ENCODE peak calls at places on chromosomes 12 and 14, in five cellular contexts. L, G, P, O and W are unnamed samples.

GRCh38 chr14:52906141-52906601 is 44.7 kb downstream of the FERMT2 start:
- DNase-seq in L (peak), G (peak), P (no peak), O (peak), W (no peak)

GRCh38 chr12:96120359-96121100 is 73.6 kb upstream of the ELK3 start:
- DNase-seq in L (no peak), G (no peak), P (peak), O (peak), W (peak)

GRCh38 chr12:31740618-31741017 is 11.8 kb upstream of the AMN1 start:
- DNase-seq in L (no peak), G (no peak), P (no peak), O (no peak), W (no peak)

GRCh38 chr14:59336078-59336477 is 129.1 kb downstream of the GPR135 start:
- DNase-seq in L (no peak), G (peak), P (no peak), O (peak), W (no peak)

GRCh38 chr12:40202095-40203059 is 22.4 kb upstream of the LRRK2 start:
- DNase-seq in L (no peak), G (no peak), P (no peak), O (no peak), W (no peak)

GRCh38 chr14:61559641-61560201 is 135.6 kb upstream of the HIF1A start:
- DNase-seq in L (peak), G (no peak), P (no peak), O (no peak), W (no peak)

GRCh38 chr14:37864861-37865718 is 269.7 kb downstream of the TTC6 start:
- DNase-seq in L (peak), G (peak), P (no peak), O (peak), W (no peak)

GRCh38 chr14:93857081-93857480 is 68.8 kb upstream of the PRIMA1 start:
- DNase-seq in L (no peak), G (no peak), P (no peak), O (no peak), W (no peak)

GRCh38 chr14:28571636-28572035 is 195.0 kb upstream of the FOXG1 start:
- DNase-seq in L (no peak), G (peak), P (no peak), O (peak), W (no peak)

GRCh38 chr12:111570090-111570961 is 28.8 kb downstream of the ATXN2 start:
- DNase-seq in L (peak), G (peak), P (no peak), O (peak), W (no peak)

GRCh38 chr14:75150150-75150549 is 23.3 kb upstream of the NEK9 start:
- DNase-seq in L (peak), G (peak), P (no peak), O (no peak), W (no peak)

GRCh38 chr14:71266994-71267636 is 359.9 kb downstream of the PCNX1 start:
- DNase-seq in L (no peak), G (peak), P (peak), O (peak), W (peak)

GRCh38 chr14:103116645-103117044 is 6.6 kb upstream of the TNFAIP2 start:
- DNase-seq in L (no peak), G (no peak), P (no peak), O (no peak), W (no peak)

GRCh38 chr12:32448581-32448980 is 49.2 kb downstream of the FGD4 start:
- DNase-seq in L (no peak), G (peak), P (no peak), O (peak), W (peak)

GRCh38 chr14:25400607-25401206 is 350.8 kb upstream of the STXBP6 start:
- DNase-seq in L (peak), G (peak), P (peak), O (peak), W (no peak)

GRCh38 chr12:74111688-74112360 is 425.8 kb upstream of the ATXN7L3B start:
- DNase-seq in L (peak), G (peak), P (no peak), O (peak), W (no peak)

GRCh38 chr12:110744697-110745264 is 2.1 kb upstream of the PPP1CC start:
- DNase-seq in L (peak), G (no peak), P (no peak), O (no peak), W (no peak)

GRCh38 chr14:23028800-23029199 is 5.9 kb downstream of the PSMB5 start:
- DNase-seq in L (no peak), G (no peak), P (no peak), O (peak), W (no peak)

GRCh38 chr12:47236109-47236714 is 156.5 kb upstream of the AMIGO2 start:
- DNase-seq in L (peak), G (peak), P (no peak), O (peak), W (no peak)

GRCh38 chr12:12585115-12585862 is 22.6 kb upstream of the DUSP16 start:
- DNase-seq in L (no peak), G (peak), P (no peak), O (peak), W (no peak)

GRCh38 chr12:12587878-12588277 is 23.8 kb upstream of the CREBL2 start:
- DNase-seq in L (no peak), G (no peak), P (no peak), O (no peak), W (no peak)

GRCh38 chr12:12590961-12591360 is 20.7 kb upstream of the CREBL2 start:
- DNase-seq in L (no peak), G (no peak), P (no peak), O (no peak), W (no peak)

GRCh38 chr12:12583510-12583909 is 20.8 kb upstream of the DUSP16 start:
- DNase-seq in L (no peak), G (no peak), P (no peak), O (no peak), W (no peak)

GRCh38 chr12:12586879-12587675 is 24.4 kb upstream of the DUSP16 start:
- DNase-seq in L (no peak), G (no peak), P (no peak), O (no peak), W (no peak)
- TF ChIP-seq CTCF in L (no peak), G (no peak), P (no peak), O (no peak), W (no peak)

DNA sequence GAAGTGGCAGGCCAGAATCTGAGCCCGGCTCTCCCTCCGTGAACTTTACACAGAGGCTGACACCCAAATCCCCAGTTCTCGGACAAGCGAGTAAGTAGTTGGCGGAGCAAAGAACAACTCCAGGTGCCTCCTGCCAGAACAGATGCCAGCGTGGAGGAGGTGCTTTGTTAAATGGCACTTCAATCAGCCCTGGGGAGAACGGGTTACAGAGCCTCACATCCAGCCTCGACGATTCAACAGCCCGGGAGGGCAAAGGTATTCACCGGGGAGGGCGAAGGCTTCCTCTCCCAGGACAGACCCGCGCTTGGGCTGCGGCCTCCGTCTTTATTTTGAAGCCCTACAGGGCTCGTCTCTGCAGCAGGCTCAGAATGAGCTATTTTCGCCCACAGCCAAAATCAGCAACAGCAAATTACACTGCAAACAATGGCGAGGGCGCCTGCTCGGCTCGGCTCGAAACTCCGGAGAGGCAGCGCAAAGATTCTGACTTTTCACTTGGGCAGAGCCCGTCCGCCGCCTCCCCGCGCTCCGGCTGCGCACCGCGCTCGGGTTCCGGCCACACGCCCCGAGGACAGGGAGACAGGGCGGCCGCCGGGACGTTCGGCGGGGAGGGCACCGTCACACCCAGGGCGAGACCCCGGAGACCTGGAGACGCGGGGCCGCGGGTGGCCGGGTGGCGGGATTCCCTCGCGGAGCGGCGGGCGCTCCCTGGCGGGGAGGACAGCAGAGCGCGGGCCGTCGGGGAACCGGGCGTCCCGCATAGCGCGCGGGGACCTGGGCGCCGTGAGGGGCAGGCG is 811 bp downstream of the TMCC3 start:
- DNase-seq in L (peak), G (peak), P (peak), O (peak), W (peak)
- TF ChIP-seq CTCF in L (peak), G (no peak), P (peak), O (no peak), W (peak)

DNA sequence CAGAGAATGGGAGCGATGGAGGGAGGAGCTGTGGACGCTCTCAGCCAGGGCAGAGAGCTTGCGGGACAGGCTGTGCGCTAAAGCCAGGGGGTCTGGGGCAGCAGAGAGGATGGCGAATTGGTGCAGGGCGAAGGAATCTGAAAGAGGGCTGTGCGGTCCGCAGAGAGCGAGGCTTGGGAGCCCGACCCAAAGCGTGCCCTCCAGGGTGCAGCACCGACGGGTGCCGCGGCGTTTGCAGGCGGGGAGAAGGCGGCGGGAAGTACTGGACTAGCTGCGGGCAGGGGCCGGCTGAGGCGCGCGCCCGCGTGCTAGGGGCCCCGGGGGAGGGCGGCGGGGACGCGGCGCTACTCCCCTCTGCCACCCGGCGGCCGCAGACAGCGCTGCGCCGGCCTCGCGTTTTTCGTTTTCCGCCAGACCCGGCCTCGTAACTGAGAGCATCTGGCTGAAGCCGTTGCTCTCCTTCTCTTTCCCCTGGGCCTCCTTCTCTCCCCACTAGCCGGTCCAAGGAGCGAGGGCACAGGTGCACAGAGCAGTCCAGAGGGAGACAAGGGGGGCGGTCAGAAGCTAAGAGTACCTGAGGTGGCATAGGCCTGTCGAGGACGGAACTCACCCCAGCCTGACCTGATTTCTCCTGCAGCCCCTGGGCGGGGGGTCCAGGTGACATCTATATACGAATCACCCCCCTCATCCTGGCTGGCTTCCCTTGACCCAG is 24.9 kb downstream of the SLC6A12 start:
- DNase-seq in L (peak), G (peak), P (peak), O (peak), W (peak)
- TF ChIP-seq CTCF in L (peak), G (peak), P (peak), O (peak), W (peak)

DNA sequence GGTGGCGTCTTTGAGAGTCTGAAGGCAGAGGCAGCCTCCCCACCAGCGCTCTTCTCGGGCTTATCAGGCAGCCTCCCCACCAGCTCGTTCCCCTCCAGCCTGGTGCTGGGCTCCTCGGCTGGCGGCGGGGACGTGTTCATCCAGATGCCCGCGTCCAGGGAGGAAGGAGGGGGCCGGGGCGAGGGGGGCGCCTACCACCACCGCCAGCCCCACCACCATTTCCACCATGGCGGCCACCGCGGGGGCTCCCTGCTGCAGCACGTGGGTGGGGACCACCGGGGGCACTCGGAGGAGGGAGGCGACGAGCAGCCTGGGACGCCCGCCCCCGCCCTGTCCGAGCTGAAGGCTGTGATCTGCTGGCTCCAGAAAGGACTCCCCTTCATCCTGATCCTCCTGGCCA is 11.8 kb downstream of the RNFT2 start:
- DNase-seq in L (no peak), G (no peak), P (no peak), O (no peak), W (no peak)
- TF ChIP-seq CTCF in L (no peak), G (no peak), P (no peak), O (no peak), W (no peak)